ENCODE peak calls at places on chromosomes 2 and 18, in four cellular contexts. N is HepG2, J is K562, W is GM12878. I is an unnamed sample.

GRCh38 chr2:37855283-37856041 is 69.6 kb upstream of the RMDN2 start:
- DNase-seq in N (no peak), J (no peak), W (no peak), I (no peak)

GRCh38 chr2:236862961-236863728 is 222.5 kb upstream of the COPS8 start:
- DNase-seq in N (no peak), J (no peak), W (peak), I (no peak)

GRCh38 chr18:75658330-75658729 is 230.8 kb upstream of the SMIM21 start:
- DNase-seq in N (no peak), J (no peak), W (no peak), I (no peak)

GRCh38 chr2:25960920-25961319 is 21.4 kb downstream of the KIF3C start:
- DNase-seq in N (no peak), J (no peak), W (no peak), I (no peak)

GRCh38 chr18:69648486-69648885 is 247.8 kb downstream of the DOK6 start:
- DNase-seq in N (peak), J (no peak), W (no peak), I (no peak)

GRCh38 chr2:164745012-164745797 is 96.4 kb downstream of the COBLL1 start:
- DNase-seq in N (peak), J (no peak), W (no peak), I (no peak)

GRCh38 chr2:196233033-196233807 is 61.8 kb upstream of the STK17B start:
- DNase-seq in N (no peak), J (no peak), W (no peak), I (peak)

GRCh38 chr2:116879646-116880045 is 934.8 kb upstream of the DDX18 start:
- DNase-seq in N (no peak), J (no peak), W (no peak), I (no peak)

GRCh38 chr2:86037795-86038192 is 67.9 kb downstream of the POLR1A start:
- DNase-seq in N (no peak), J (no peak), W (no peak), I (no peak)

GRCh38 chr2:95277246-95277906 is 3.1 kb downstream of the PROM2 start:
- DNase-seq in N (peak), J (peak), W (no peak), I (no peak)

GRCh38 chr2:149160701-149161217 is 122.3 kb downstream of the LYPD6B start:
- DNase-seq in N (no peak), J (no peak), W (peak), I (no peak)

GRCh38 chr2:58638256-58638795 is 397.2 kb upstream of the FANCL start:
- DNase-seq in N (no peak), J (no peak), W (no peak), I (no peak)

GRCh38 chr2:238287702-238288649 is at the start of gene PER2:
- DNase-seq in N (peak), J (peak), W (no peak), I (peak)

GRCh38 chr2:181374741-181375675 is 82.2 kb upstream of the ITGA4 start:
- DNase-seq in N (no peak), J (no peak), W (peak), I (no peak)

GRCh38 chr2:169799555-169799954 is 884 bp downstream of the SSB start:
- DNase-seq in N (peak), J (no peak), W (no peak), I (no peak)

GRCh38 chr2:239649309-239649708 is 248.5 kb upstream of the HDAC4 start:
- DNase-seq in N (no peak), J (no peak), W (no peak), I (no peak)

GRCh38 chr2:45728458-45728942 is 77.0 kb downstream of the PRKCE start:
- DNase-seq in N (no peak), J (no peak), W (peak), I (no peak)

GRCh38 chr2:212863185-212863588 is 288.2 kb downstream of the IKZF2 start:
- DNase-seq in N (peak), J (no peak), W (peak), I (no peak)

GRCh38 chr2:144936442-144936841 is 416.5 kb upstream of the ZEB2 start:
- DNase-seq in N (no peak), J (no peak), W (no peak), I (no peak)

GRCh38 chr2:141911485-141912066 is 219.2 kb downstream of the LRP1B start:
- DNase-seq in N (peak), J (no peak), W (no peak), I (no peak)

GRCh38 chr2:159622966-159623365 is 6.6 kb upstream of the BAZ2B start:
- DNase-seq in N (no peak), J (no peak), W (no peak), I (no peak)

GRCh38 chr18:59605633-59606192 is 91.5 kb downstream of the CCBE1 start:
- DNase-seq in N (no peak), J (no peak), W (no peak), I (no peak)

GRCh38 chr2:227228061-227228667 is 63.7 kb downstream of the COL4A3 start:
- DNase-seq in N (no peak), J (no peak), W (no peak), I (peak)

GRCh38 chr2:168375195-168375798 is 80.8 kb upstream of the CERS6 start:
- DNase-seq in N (no peak), J (no peak), W (no peak), I (no peak)

GRCh38 chr2:160227252-160227651 is 27.2 kb upstream of the ITGB6 start:
- DNase-seq in N (no peak), J (no peak), W (no peak), I (peak)

GRCh38 chr2:197208029-197208428 is 102.6 kb downstream of the ANKRD44 start:
- DNase-seq in N (no peak), J (no peak), W (no peak), I (no peak)

GRCh38 chr2:61247204-61247812 is 85.3 kb downstream of the C2orf74 start:
- DNase-seq in N (no peak), J (no peak), W (no peak), I (no peak)

GRCh38 chr18:1094408-1094807 is 189.7 kb downstream of the ADCYAP1 start:
- DNase-seq in N (no peak), J (no peak), W (no peak), I (no peak)

GRCh38 chr2:126059379-126059778 is 596.6 kb upstream of the GYPC start:
- DNase-seq in N (no peak), J (no peak), W (no peak), I (no peak)

GRCh38 chr2:184308706-184309105 is 289.6 kb upstream of the ZNF804A start:
- DNase-seq in N (no peak), J (no peak), W (no peak), I (no peak)

GRCh38 chr2:230793573-230794359 is 71.0 kb upstream of the ITM2C start:
- DNase-seq in N (no peak), J (no peak), W (no peak), I (peak)

GRCh38 chr2:215652432-215652831 is 216.6 kb upstream of the FN1 start:
- DNase-seq in N (no peak), J (no peak), W (no peak), I (no peak)

GRCh38 chr18:79402977-79403722 is 7.4 kb downstream of the NFATC1 start:
- DNase-seq in N (no peak), J (no peak), W (no peak), I (no peak)

GRCh38 chr18:2908946-2909335 is 62.1 kb downstream of the EMILIN2 start:
- DNase-seq in N (no peak), J (no peak), W (no peak), I (no peak)

GRCh38 chr2:180291060-180291459 is 284.0 kb upstream of the CWC22 start:
- DNase-seq in N (no peak), J (no peak), W (no peak), I (peak)

GRCh38 chr2:210460863-210461227 is 15.7 kb downstream of the LANCL1 start:
- DNase-seq in N (no peak), J (no peak), W (no peak), I (no peak)

GRCh38 chr2:40049782-40050181 is 270.7 kb upstream of the THUMPD2 start:
- DNase-seq in N (no peak), J (no peak), W (no peak), I (no peak)
- TF ChIP-seq ESRRA in N (no peak), J (no peak), W (no peak), I (no peak)

GRCh38 chr2:102177814-102178478 is 8.9 kb upstream of the IL1RL2 start:
- DNase-seq in N (no peak), J (no peak), W (no peak), I (no peak)
- H3K4me2 ChIP-seq in N (no peak), J (no peak), W (no peak), I (no peak)

GRCh38 chr2:191321861-191322662 is 76.9 kb downstream of the MYO1B start:
- DNase-seq in N (no peak), J (no peak), W (no peak), I (no peak)
- TF ChIP-seq ESRRA in N (no peak), J (no peak), W (no peak), I (no peak)

GRCh38 chr18:55199291-55199963 is 240.2 kb upstream of the CCDC68 start:
- DNase-seq in N (no peak), J (peak), W (no peak), I (no peak)
- H3K4me2 ChIP-seq in N (no peak), J (peak), W (no peak), I (no peak)

GRCh38 chr18:11994346-11994707 is 13.0 kb downstream of the IMPA2 start:
- DNase-seq in N (peak), J (no peak), W (no peak), I (peak)
- TF ChIP-seq ESRRA in N (no peak), J (no peak), W (no peak), I (no peak)

GRCh38 chr2:193518061-193518817 is 1323.5 kb upstream of the TMEFF2 start:
- DNase-seq in N (no peak), J (no peak), W (no peak), I (peak)
- H3K4me2 ChIP-seq in N (no peak), J (no peak), W (no peak), I (peak)

DNA sequence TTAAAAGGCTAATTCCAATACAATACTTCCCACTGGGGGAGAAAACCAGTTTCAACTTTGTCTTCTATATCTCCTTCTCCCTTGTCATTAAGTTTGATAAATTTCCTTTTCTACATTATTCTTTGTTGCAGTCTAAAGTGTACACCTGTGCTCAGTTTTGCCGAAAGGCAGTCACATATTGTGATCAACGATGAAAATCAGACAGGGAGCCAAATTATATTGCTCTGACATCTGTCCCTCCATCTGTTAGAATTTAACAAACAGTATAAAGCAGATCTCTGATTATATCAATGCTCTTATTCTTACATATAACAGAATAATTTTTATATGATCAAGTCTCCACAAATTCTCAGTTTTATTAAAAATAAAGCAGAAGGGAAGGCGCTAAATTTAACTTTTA is 496.7 kb downstream of the NRXN1 start:
- DNase-seq in N (no peak), J (no peak), W (no peak), I (no peak)
- TF ChIP-seq ESRRA in N (no peak), J (no peak), W (no peak), I (no peak)

GRCh38 chr2:218328294-218328693 is 28.4 kb upstream of the CATIP start:
- DNase-seq in N (no peak), J (no peak), W (no peak), I (no peak)

GRCh38 chr2:218327451-218327850 is 29.2 kb upstream of the CATIP start:
- DNase-seq in N (no peak), J (no peak), W (no peak), I (no peak)

GRCh38 chr2:218325566-218326160 is 31.0 kb upstream of the CATIP start:
- DNase-seq in N (no peak), J (no peak), W (no peak), I (no peak)

GRCh38 chr2:218323526-218324472 is 31.5 kb upstream of the TMBIM1 start:
- DNase-seq in N (peak), J (no peak), W (no peak), I (peak)

DNA sequence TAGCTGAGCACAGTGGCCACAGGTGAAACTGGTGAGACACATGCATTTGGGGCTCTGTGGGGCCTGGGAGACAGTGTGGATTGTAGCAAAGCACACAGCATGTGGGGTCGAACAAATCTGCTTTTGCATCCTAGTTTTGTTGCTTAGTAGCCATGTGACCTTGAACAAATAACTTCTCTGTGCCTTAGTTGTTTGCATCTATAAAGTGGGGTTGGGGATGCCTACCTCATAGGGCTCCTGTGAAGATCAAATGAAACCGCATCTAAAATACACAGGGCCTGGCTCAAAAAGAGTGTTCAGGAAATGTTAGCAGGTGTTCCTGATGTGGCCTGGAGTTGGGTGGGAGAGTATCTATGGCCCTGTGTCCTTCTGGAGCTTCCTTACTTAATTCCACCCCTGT is 30.3 kb upstream of the CATIP start:
- DNase-seq in N (no peak), J (no peak), W (no peak), I (no peak)
- H3K4me2 ChIP-seq in N (no peak), J (no peak), W (no peak), I (peak)

I was measured in A549.